ENCODE peak calls at places on chromosomes 3 and 15, in nine cellular contexts. F is tibial artery; E is GM23248; B is esophagus squamous epithelium; N is SK-N-SH; D is suprapubic skin; R is CD8-positive, alpha-beta T cell; X is fibroblast of lung; Y is cardiac muscle cell. G is an unnamed sample. For H3K4me1, the result is how much of the 10 kb centered on the place peaks cover.

GRCh38 chr15:83270176-83270575 is 14.3 kb downstream of the BNC1 start:
- DNase-seq in B (no peak), X (no peak), R (no peak), E (no peak), D (no peak), Y (no peak), F (no peak), N (no peak), G (no peak)

GRCh38 chr3:9779721-9780450 is 10.1 kb upstream of the CAMK1 start:
- DNase-seq in X (no peak), D (no peak), E (no peak), F (no peak), N (no peak), B (no peak), Y (no peak), R (peak), G (no peak)

GRCh38 chr3:5002174-5002870 is 23.1 kb downstream of the BHLHE40 start:
- DNase-seq in D (peak), X (no peak), B (no peak), Y (no peak), N (no peak), E (no peak), R (peak), F (no peak), G (no peak)

GRCh38 chr3:58607816-58608215 is 30.6 kb upstream of the FAM107A start:
- DNase-seq in F (no peak), R (no peak), D (no peak), Y (no peak), N (no peak), E (no peak), X (no peak), B (no peak), G (no peak)

GRCh38 chr15:67126551-67127333 is 61.3 kb downstream of the SMAD3 start:
- DNase-seq in D (no peak), E (peak), B (no peak), F (peak), N (no peak), X (no peak), Y (no peak), R (no peak), G (no peak)

GRCh38 chr3:120344349-120344748 is 4.8 kb downstream of the LRRC58 start:
- DNase-seq in D (no peak), Y (peak), F (no peak), N (no peak), R (no peak), B (no peak), E (peak), X (peak), G (no peak)

GRCh38 chr3:43867673-43868072 is 176.9 kb downstream of the ABHD5 start:
- DNase-seq in Y (peak), B (no peak), E (peak), X (peak), N (no peak), F (no peak), D (peak), R (no peak), G (no peak)

GRCh38 chr3:24088782-24089181 is 143.7 kb downstream of the NR1D2 start:
- DNase-seq in F (no peak), N (peak), E (peak), Y (peak), D (no peak), R (no peak), X (peak), B (no peak), G (no peak)

GRCh38 chr3:194440756-194441155 is 41.7 kb upstream of the GP5 start:
- DNase-seq in N (no peak), D (no peak), Y (no peak), F (no peak), B (no peak), R (no peak), E (no peak), X (no peak), G (no peak)

GRCh38 chr3:61877359-61877770 is 316.0 kb downstream of the PTPRG start:
- DNase-seq in X (peak), Y (peak), N (no peak), D (no peak), R (no peak), B (no peak), F (no peak), E (peak), G (no peak)

GRCh38 chr3:194042947-194043346 is 93.0 kb upstream of the HES1 start:
- DNase-seq in D (no peak), Y (peak), X (peak), F (no peak), E (peak), N (no peak), R (no peak), B (no peak), G (no peak)

GRCh38 chr3:63278171-63278999 is at the start of gene SYNPR:
- DNase-seq in X (no peak), E (no peak), F (no peak), D (no peak), Y (no peak), B (no peak), N (peak), R (no peak), G (no peak)

GRCh38 chr15:68829068-68829467 is 8.4 kb upstream of the ANP32A start:
- DNase-seq in R (peak), D (no peak), N (no peak), B (no peak), F (no peak), X (peak), Y (no peak), E (peak), G (no peak)

GRCh38 chr3:117074833-117075232 is 365.3 kb downstream of the TUSC7 start:
- DNase-seq in E (peak), F (no peak), R (no peak), N (no peak), X (peak), B (no peak), Y (no peak), D (no peak), G (no peak)

GRCh38 chr3:124775776-124776336 is 45.6 kb downstream of the UMPS start:
- DNase-seq in D (no peak), F (no peak), N (no peak), R (no peak), E (no peak), X (no peak), B (no peak), Y (no peak), G (no peak)

GRCh38 chr3:32239638-32240550 is 1.4 kb downstream of the CMTM8 start:
- DNase-seq in D (no peak), R (peak), Y (peak), B (no peak), E (peak), N (peak), F (no peak), X (peak), G (no peak)

GRCh38 chr3:27616031-27616430 is 106.1 kb downstream of the EOMES start:
- DNase-seq in D (no peak), F (no peak), R (no peak), X (no peak), N (peak), B (no peak), E (no peak), Y (no peak), G (no peak)

GRCh38 chr15:83654379-83655236 is 685 bp downstream of the ADAMTSL3 start:
- DNase-seq in F (peak), D (no peak), Y (peak), N (no peak), E (peak), R (no peak), X (no peak), B (no peak), G (no peak)

GRCh38 chr3:20043398-20043797 is 3.2 kb downstream of the KAT2B start:
- DNase-seq in X (peak), N (no peak), Y (peak), D (peak), F (peak), R (peak), E (peak), B (peak), G (no peak)

GRCh38 chr3:35505181-35505580 is 134.1 kb upstream of the ARPP21 start:
- DNase-seq in B (no peak), X (no peak), N (no peak), E (no peak), D (no peak), R (no peak), F (no peak), Y (peak), G (no peak)

GRCh38 chr3:120093119-120093922 is 926 bp downstream of the GSK3B start:
- DNase-seq in Y (peak), X (peak), B (no peak), E (peak), F (no peak), D (no peak), N (no peak), R (peak), G (no peak)

GRCh38 chr3:126618760-126619159 is 36.2 kb downstream of the TXNRD3 start:
- DNase-seq in B (no peak), F (no peak), Y (no peak), R (no peak), E (no peak), D (no peak), X (no peak), N (no peak), G (no peak)

GRCh38 chr3:139448104-139448503 is 28.2 kb downstream of the RBP2 start:
- DNase-seq in N (no peak), D (no peak), B (no peak), F (no peak), Y (no peak), X (no peak), R (no peak), E (peak), G (no peak)

GRCh38 chr3:127673191-127674098 is 693 bp downstream of the ABTB1 start:
- DNase-seq in F (peak), X (peak), R (peak), D (peak), N (peak), Y (peak), B (no peak), E (peak), G (no peak)

GRCh38 chr15:85024509-85025336 is 43.1 kb downstream of the PDE8A start:
- DNase-seq in N (no peak), Y (peak), B (no peak), F (no peak), D (no peak), R (no peak), E (peak), X (peak), G (no peak)

GRCh38 chr15:66819084-66819483 is 117.0 kb downstream of the SMAD6 start:
- DNase-seq in F (peak), B (no peak), R (no peak), N (no peak), X (no peak), Y (no peak), E (peak), D (peak), G (no peak)

GRCh38 chr3:155185623-155186022 is 105.5 kb downstream of the MME start:
- DNase-seq in B (no peak), D (no peak), X (peak), E (peak), F (no peak), Y (peak), N (no peak), R (no peak), G (no peak)

GRCh38 chr3:16916840-16917239 is 32.1 kb downstream of the PLCL2 start:
- DNase-seq in Y (no peak), N (no peak), F (no peak), D (no peak), X (no peak), B (no peak), E (no peak), R (no peak), G (no peak)

GRCh38 chr15:58551764-58552504 is 120.1 kb downstream of the LIPC start:
- DNase-seq in F (no peak), R (no peak), B (no peak), N (no peak), E (peak), X (peak), Y (peak), D (no peak), G (peak)

GRCh38 chr15:92958105-92958504 is 58.0 kb downstream of the CHD2 start:
- DNase-seq in X (peak), F (no peak), D (no peak), N (no peak), B (no peak), E (peak), R (peak), Y (peak), G (no peak)

GRCh38 chr3:187361835-187362234 is 6.3 kb upstream of the RTP4 start:
- DNase-seq in D (no peak), X (no peak), F (no peak), B (no peak), E (no peak), Y (no peak), N (no peak), R (no peak), G (no peak)

GRCh38 chr3:120753831-120754230 is 11.3 kb downstream of the GTF2E1 start:
- DNase-seq in F (no peak), X (no peak), N (no peak), R (no peak), Y (no peak), E (peak), D (no peak), B (no peak), G (no peak)

GRCh38 chr15:88834211-88834812 is 31.1 kb downstream of the ACAN start:
- DNase-seq in X (peak), E (peak), B (no peak), Y (peak), N (peak), R (peak), D (no peak), F (peak), G (no peak)

GRCh38 chr3:86814918-86815655 is 175.9 kb downstream of the VGLL3 start:
- DNase-seq in N (no peak), F (no peak), B (no peak), D (no peak), X (peak), Y (peak), R (no peak), E (peak), G (no peak)

GRCh38 chr3:16392733-16393132 is 120.8 kb downstream of the RFTN1 start:
- DNase-seq in Y (peak), E (no peak), B (no peak), F (no peak), D (no peak), X (peak), N (no peak), R (no peak), G (no peak)

GRCh38 chr3:140469491-140469890 is 208.4 kb upstream of the TRIM42 start:
- DNase-seq in E (peak), B (no peak), R (no peak), X (no peak), F (no peak), Y (no peak), D (no peak), N (no peak), G (no peak)

GRCh38 chr3:101495552-101495951 is 17.5 kb downstream of the SENP7 start:
- DNase-seq in N (no peak), E (no peak), Y (no peak), B (no peak), F (no peak), D (no peak), X (no peak), R (no peak), G (no peak)

GRCh38 chr3:88003115-88003755 is 55.6 kb downstream of the CGGBP1 start:
- DNase-seq in N (peak), D (no peak), F (no peak), E (peak), R (no peak), Y (peak), X (peak), B (no peak), G (no peak)

GRCh38 chr3:48423241-48423882 is 6.5 kb downstream of the PLXNB1 start:
- DNase-seq in N (no peak), X (no peak), E (no peak), B (no peak), F (peak), D (no peak), R (no peak), Y (no peak), G (no peak)
- H3K4me1 ChIP-seq in N (half or more), X (under half), E (under half), B (under half), F (half or more), D (half or more), R (under half), Y (under half), G (half or more)

GRCh38 chr15:31392761-31393401 is 66.2 kb downstream of the KLF13 start:
- DNase-seq in N (no peak), E (peak), B (no peak), F (no peak), Y (peak), R (no peak), X (no peak), D (no peak), G (peak)

GRCh38 chr15:31391687-31392671 is 65.3 kb downstream of the KLF13 start:
- DNase-seq in E (peak), R (peak), Y (peak), B (peak), X (peak), F (peak), N (peak), D (peak), G (peak)

GRCh38 chr15:31389576-31389975 is 62.9 kb downstream of the KLF13 start:
- DNase-seq in F (no peak), Y (no peak), D (no peak), X (no peak), N (no peak), R (no peak), B (no peak), E (no peak), G (peak)

GRCh38 chr15:31390029-31390428 is 63.4 kb downstream of the KLF13 start:
- DNase-seq in X (no peak), D (no peak), F (no peak), N (no peak), E (no peak), B (no peak), R (no peak), Y (no peak), G (no peak)

GRCh38 chr15:31390777-31391486 is 64.3 kb downstream of the KLF13 start:
- DNase-seq in Y (no peak), R (no peak), N (no peak), B (no peak), F (no peak), E (no peak), D (no peak), X (no peak), G (peak)
- H3K4me3 ChIP-seq in Y (no peak), R (no peak), N (no peak), B (peak), F (peak), E (no peak), D (peak), X (no peak), G (peak)

DNA sequence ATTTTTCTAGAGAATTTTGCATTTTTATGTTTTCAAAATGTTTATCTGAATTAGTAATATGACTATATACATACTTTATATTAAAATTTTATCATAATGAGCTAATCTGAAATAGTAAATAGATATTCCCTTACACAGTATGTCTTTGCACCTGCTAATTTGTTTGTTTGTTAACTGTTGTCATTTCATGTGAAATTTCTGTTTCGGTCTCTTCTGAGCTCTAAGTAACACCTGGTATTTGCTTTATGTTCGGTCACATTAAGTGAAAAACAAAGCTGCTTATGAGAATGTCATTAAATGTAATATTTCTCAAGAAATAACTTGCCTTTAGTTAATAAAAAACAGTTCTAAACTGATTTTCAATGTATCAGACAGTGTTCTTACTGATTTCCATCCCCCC is 61.1 kb downstream of the FNDC3B start:
- DNase-seq in R (no peak), F (no peak), D (no peak), B (no peak), N (no peak), E (no peak), Y (no peak), X (no peak), G (no peak)
- H3K4me1 ChIP-seq in R (half or more), F (half or more), D (under half), B (under half), N (under half), E (half or more), Y (half or more), X (under half), G (half or more)

DNA sequence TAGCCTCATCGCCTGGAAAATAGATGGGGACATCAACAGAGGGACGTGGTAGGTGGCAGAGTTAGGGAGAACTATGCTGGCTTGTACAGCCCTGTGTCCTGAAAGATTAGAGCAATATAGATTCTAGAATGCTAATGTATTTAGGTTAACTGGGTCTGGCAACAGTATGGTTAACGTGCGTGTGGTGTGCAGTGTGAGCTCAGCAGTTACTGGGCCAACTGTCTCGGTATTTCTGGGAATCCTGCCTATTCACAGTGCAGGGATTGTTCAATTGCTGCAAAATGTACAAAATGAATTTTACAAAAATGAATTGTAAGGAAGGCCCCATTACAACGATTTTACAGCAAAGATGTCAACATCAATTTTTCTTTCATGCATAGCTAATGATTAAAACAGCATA is 20.6 kb downstream of the MEIS2 start:
- DNase-seq in B (no peak), F (no peak), N (no peak), R (no peak), X (peak), E (peak), D (no peak), Y (peak), G (no peak)
- H3K4me3 ChIP-seq in B (no peak), F (no peak), N (peak), R (no peak), X (no peak), E (no peak), D (no peak), Y (no peak), G (no peak)